ENCODE peak calls at places on chromosomes 5 and 9, in ten cellular contexts. One of them, this sample, is unnamed.

GRCh38 chr5:38556599-38557308 is at the start of gene LIFR:
- DNase-seq in transverse colon: peak; percentile 51
- DNase-seq in SK-N-SH: peak; percentile 98
- DNase-seq in stomach: peak; percentile 86
- DNase-seq in sigmoid colon: peak; percentile 90
- DNase-seq in ovary: peak; percentile 84
- DNase-seq in upper lobe of left lung: peak; percentile 79
- DNase-seq in tibial nerve: peak; percentile 70
- DNase-seq in GM12878: no peak
- DNase-seq in H1: peak; percentile 83
- DNase-seq in this sample: peak; percentile 87

GRCh38 chr9:5482194-5482593 is 28.1 kb upstream of the PDCD1LG2 start:
- DNase-seq in ovary: no peak
- DNase-seq in SK-N-SH: no peak
- DNase-seq in sigmoid colon: no peak
- DNase-seq in stomach: no peak
- DNase-seq in tibial nerve: no peak
- DNase-seq in upper lobe of left lung: no peak
- DNase-seq in transverse colon: no peak
- DNase-seq in GM12878: no peak
- DNase-seq in H1: no peak
- DNase-seq in this sample: no peak

GRCh38 chr9:107755267-107755666 is 265.7 kb upstream of the KLF4 start:
- DNase-seq in ovary: no peak
- DNase-seq in upper lobe of left lung: no peak
- DNase-seq in transverse colon: peak; percentile 73
- DNase-seq in stomach: no peak
- DNase-seq in GM12878: no peak
- DNase-seq in sigmoid colon: no peak
- DNase-seq in tibial nerve: no peak
- DNase-seq in H1: no peak
- DNase-seq in SK-N-SH: no peak
- DNase-seq in this sample: no peak

GRCh38 chr9:98810106-98810840 is 2.8 kb downstream of the GALNT12 start:
- DNase-seq in stomach: no peak
- DNase-seq in GM12878: no peak
- DNase-seq in sigmoid colon: no peak
- DNase-seq in transverse colon: no peak
- DNase-seq in tibial nerve: no peak
- DNase-seq in upper lobe of left lung: no peak
- DNase-seq in SK-N-SH: no peak
- DNase-seq in ovary: no peak
- DNase-seq in H1: peak; percentile 37
- DNase-seq in this sample: no peak

GRCh38 chr5:30502277-30502676 is 691.2 kb upstream of the CDH6 start:
- DNase-seq in tibial nerve: no peak
- DNase-seq in transverse colon: no peak
- DNase-seq in SK-N-SH: no peak
- DNase-seq in H1: no peak
- DNase-seq in upper lobe of left lung: no peak
- DNase-seq in sigmoid colon: no peak
- DNase-seq in GM12878: no peak
- DNase-seq in ovary: no peak
- DNase-seq in stomach: no peak
- DNase-seq in this sample: no peak

GRCh38 chr9:96383165-96383939 is at the start of gene SLC35D2:
- DNase-seq in H1: peak; percentile 74
- DNase-seq in SK-N-SH: peak; percentile 93
- DNase-seq in sigmoid colon: peak; percentile 75
- DNase-seq in stomach: peak; percentile 75
- DNase-seq in ovary: peak; percentile 59
- DNase-seq in GM12878: no peak
- DNase-seq in transverse colon: peak; percentile 87
- DNase-seq in tibial nerve: peak; percentile 40
- DNase-seq in upper lobe of left lung: peak; percentile 73
- DNase-seq in this sample: no peak

GRCh38 chr5:45336464-45336863 is 359.7 kb downstream of the HCN1 start:
- DNase-seq in sigmoid colon: no peak
- DNase-seq in SK-N-SH: no peak
- DNase-seq in H1: no peak
- DNase-seq in ovary: no peak
- DNase-seq in stomach: no peak
- DNase-seq in tibial nerve: no peak
- DNase-seq in upper lobe of left lung: no peak
- DNase-seq in transverse colon: no peak
- DNase-seq in GM12878: no peak
- DNase-seq in this sample: no peak

GRCh38 chr5:68315679-68316271 is 100.2 kb downstream of the PIK3R1 start:
- DNase-seq in H1: no peak
- DNase-seq in stomach: no peak
- DNase-seq in upper lobe of left lung: no peak
- DNase-seq in GM12878: peak; percentile 55
- DNase-seq in transverse colon: peak; percentile 24
- DNase-seq in SK-N-SH: no peak
- DNase-seq in ovary: no peak
- DNase-seq in tibial nerve: no peak
- DNase-seq in sigmoid colon: no peak
- DNase-seq in this sample: no peak

GRCh38 chr5:120103498-120103897 is 360.6 kb upstream of the PRR16 start:
- DNase-seq in transverse colon: no peak
- DNase-seq in upper lobe of left lung: no peak
- DNase-seq in sigmoid colon: no peak
- DNase-seq in SK-N-SH: no peak
- DNase-seq in GM12878: no peak
- DNase-seq in stomach: no peak
- DNase-seq in H1: no peak
- DNase-seq in tibial nerve: no peak
- DNase-seq in ovary: no peak
- DNase-seq in this sample: no peak

DNA sequence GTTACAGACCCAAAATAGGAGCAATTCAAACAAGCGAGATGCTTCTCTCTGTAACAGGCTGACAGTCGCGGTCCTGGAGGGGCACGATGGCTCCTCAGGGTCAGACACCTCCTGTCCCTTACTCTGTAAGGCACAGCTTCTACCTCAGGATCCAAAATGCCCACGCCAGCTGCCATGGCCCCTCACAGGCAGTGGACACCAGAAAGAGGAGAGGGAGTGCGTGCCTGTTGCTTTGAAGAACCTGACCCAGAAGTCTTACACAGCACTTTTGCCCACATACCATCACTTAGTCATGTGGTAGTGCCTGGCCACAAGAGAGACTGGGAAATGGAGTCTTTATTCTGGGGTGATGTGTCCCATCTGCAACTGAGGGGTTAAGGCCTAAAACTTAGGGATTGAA is 11.6 kb upstream of the ABL1 start:
- DNase-seq in ovary: no peak
- DNase-seq in upper lobe of left lung: no peak
- DNase-seq in H1: no peak
- DNase-seq in transverse colon: no peak
- DNase-seq in tibial nerve: no peak
- DNase-seq in sigmoid colon: no peak
- DNase-seq in SK-N-SH: no peak
- DNase-seq in GM12878: no peak
- DNase-seq in stomach: no peak
- DNase-seq in this sample: no peak
- TF ChIP-seq EP300 in ovary: no peak
- TF ChIP-seq EP300 in upper lobe of left lung: no peak
- TF ChIP-seq EP300 in H1: no peak
- TF ChIP-seq EP300 in transverse colon: no peak
- TF ChIP-seq EP300 in tibial nerve: no peak
- TF ChIP-seq EP300 in sigmoid colon: no peak
- TF ChIP-seq EP300 in SK-N-SH: no peak
- TF ChIP-seq EP300 in GM12878: no peak
- TF ChIP-seq EP300 in stomach: no peak
- TF ChIP-seq EP300 in this sample: no peak

DNA sequence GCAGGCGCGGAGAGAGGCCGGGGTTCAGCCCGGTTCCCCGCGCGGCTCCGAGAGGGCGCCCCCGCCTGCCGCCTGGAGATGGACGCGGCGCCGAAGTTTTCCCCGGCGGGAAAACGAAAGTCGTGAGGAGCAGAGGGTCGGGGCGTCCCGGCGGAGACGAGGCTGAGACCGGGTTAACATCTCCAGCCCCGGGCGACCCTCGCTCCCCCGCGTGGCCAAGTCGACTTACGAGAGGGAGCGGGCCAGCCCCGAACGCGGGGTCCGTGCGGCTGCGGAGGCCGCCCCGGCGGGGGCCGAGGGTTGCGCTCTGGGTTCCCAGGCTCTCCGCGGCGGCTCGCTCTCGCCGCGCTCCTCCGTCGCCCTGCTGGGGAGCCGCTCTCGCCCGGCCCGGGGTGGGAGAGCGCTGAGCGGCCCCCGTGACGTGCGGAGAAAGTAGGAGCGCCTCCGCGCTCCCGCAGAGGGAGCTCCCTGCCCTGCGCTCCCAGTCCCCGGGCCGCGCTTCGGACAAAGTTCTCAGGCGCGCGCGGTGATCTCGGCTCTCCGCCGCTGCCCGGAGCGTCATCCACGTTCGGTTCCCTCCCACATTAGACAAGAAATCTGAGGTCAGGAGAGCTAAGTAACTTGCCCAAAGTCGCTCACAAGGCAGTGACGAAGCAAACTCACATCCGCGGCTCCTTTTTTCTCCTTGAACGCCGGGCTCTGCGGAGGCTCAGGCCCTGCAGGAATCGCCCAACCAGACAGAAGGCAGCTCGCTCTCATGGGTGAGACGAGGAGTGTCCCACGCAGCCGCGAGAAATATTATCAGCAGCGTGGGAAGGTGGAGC is 1.1 kb upstream of the GCNT4 start:
- DNase-seq in transverse colon: peak; percentile 63
- DNase-seq in GM12878: no peak
- DNase-seq in tibial nerve: no peak
- DNase-seq in stomach: peak; percentile 76
- DNase-seq in ovary: peak; percentile 37
- DNase-seq in upper lobe of left lung: peak; percentile 51
- DNase-seq in sigmoid colon: peak; percentile 71
- DNase-seq in SK-N-SH: peak; percentile 78
- DNase-seq in H1: peak; percentile 70
- DNase-seq in this sample: peak; percentile 83
- H3K27me3 ChIP-seq in transverse colon: no peaks in the 10 kb centered on the region
- H3K27me3 ChIP-seq in GM12878: peaks cover 13% of the 10 kb centered on the region
- H3K27me3 ChIP-seq in tibial nerve: no peaks in the 10 kb centered on the region
- H3K27me3 ChIP-seq in stomach: no peaks in the 10 kb centered on the region
- H3K27me3 ChIP-seq in ovary: no peaks in the 10 kb centered on the region
- H3K27me3 ChIP-seq in upper lobe of left lung: peaks cover 8% of the 10 kb centered on the region
- H3K27me3 ChIP-seq in sigmoid colon: no peaks in the 10 kb centered on the region
- H3K27me3 ChIP-seq in SK-N-SH: no peaks in the 10 kb centered on the region
- H3K27me3 ChIP-seq in H1: no peaks in the 10 kb centered on the region
- H3K27me3 ChIP-seq in this sample: no peaks in the 10 kb centered on the region

GRCh38 chr5:83354958-83355357 is 116.6 kb upstream of the VCAN start:
- DNase-seq in tibial nerve: no peak
- DNase-seq in H1: peak; percentile 52
- DNase-seq in transverse colon: no peak
- DNase-seq in sigmoid colon: no peak
- DNase-seq in upper lobe of left lung: no peak
- DNase-seq in stomach: no peak
- DNase-seq in ovary: no peak
- DNase-seq in SK-N-SH: no peak
- DNase-seq in GM12878: no peak
- DNase-seq in this sample: no peak

GRCh38 chr5:83357621-83358231 is 113.8 kb upstream of the VCAN start:
- DNase-seq in H1: no peak
- DNase-seq in SK-N-SH: no peak
- DNase-seq in GM12878: no peak
- DNase-seq in transverse colon: no peak
- DNase-seq in upper lobe of left lung: no peak
- DNase-seq in sigmoid colon: no peak
- DNase-seq in tibial nerve: no peak
- DNase-seq in stomach: no peak
- DNase-seq in ovary: no peak
- DNase-seq in this sample: no peak

GRCh38 chr5:83353774-83354173 is 117.8 kb upstream of the VCAN start:
- DNase-seq in tibial nerve: no peak
- DNase-seq in stomach: no peak
- DNase-seq in GM12878: no peak
- DNase-seq in upper lobe of left lung: no peak
- DNase-seq in transverse colon: no peak
- DNase-seq in ovary: no peak
- DNase-seq in sigmoid colon: no peak
- DNase-seq in H1: no peak
- DNase-seq in SK-N-SH: no peak
- DNase-seq in this sample: no peak

GRCh38 chr5:83348281-83348780 is 123.2 kb upstream of the VCAN start:
- DNase-seq in GM12878: no peak
- DNase-seq in sigmoid colon: no peak
- DNase-seq in tibial nerve: no peak
- DNase-seq in transverse colon: no peak
- DNase-seq in SK-N-SH: no peak
- DNase-seq in ovary: no peak
- DNase-seq in upper lobe of left lung: no peak
- DNase-seq in stomach: no peak
- DNase-seq in H1: no peak
- DNase-seq in this sample: no peak

GRCh38 chr5:83353231-83353630 is 118.3 kb upstream of the VCAN start:
- DNase-seq in stomach: no peak
- DNase-seq in upper lobe of left lung: no peak
- DNase-seq in transverse colon: no peak
- DNase-seq in ovary: no peak
- DNase-seq in GM12878: no peak
- DNase-seq in H1: no peak
- DNase-seq in tibial nerve: no peak
- DNase-seq in sigmoid colon: no peak
- DNase-seq in SK-N-SH: no peak
- DNase-seq in this sample: no peak
- TF ChIP-seq EP300 in stomach: no peak
- TF ChIP-seq EP300 in upper lobe of left lung: no peak
- TF ChIP-seq EP300 in transverse colon: no peak
- TF ChIP-seq EP300 in ovary: no peak
- TF ChIP-seq EP300 in GM12878: no peak
- TF ChIP-seq EP300 in H1: no peak
- TF ChIP-seq EP300 in tibial nerve: no peak
- TF ChIP-seq EP300 in sigmoid colon: no peak
- TF ChIP-seq EP300 in SK-N-SH: no peak
- TF ChIP-seq EP300 in this sample: no peak

DNA sequence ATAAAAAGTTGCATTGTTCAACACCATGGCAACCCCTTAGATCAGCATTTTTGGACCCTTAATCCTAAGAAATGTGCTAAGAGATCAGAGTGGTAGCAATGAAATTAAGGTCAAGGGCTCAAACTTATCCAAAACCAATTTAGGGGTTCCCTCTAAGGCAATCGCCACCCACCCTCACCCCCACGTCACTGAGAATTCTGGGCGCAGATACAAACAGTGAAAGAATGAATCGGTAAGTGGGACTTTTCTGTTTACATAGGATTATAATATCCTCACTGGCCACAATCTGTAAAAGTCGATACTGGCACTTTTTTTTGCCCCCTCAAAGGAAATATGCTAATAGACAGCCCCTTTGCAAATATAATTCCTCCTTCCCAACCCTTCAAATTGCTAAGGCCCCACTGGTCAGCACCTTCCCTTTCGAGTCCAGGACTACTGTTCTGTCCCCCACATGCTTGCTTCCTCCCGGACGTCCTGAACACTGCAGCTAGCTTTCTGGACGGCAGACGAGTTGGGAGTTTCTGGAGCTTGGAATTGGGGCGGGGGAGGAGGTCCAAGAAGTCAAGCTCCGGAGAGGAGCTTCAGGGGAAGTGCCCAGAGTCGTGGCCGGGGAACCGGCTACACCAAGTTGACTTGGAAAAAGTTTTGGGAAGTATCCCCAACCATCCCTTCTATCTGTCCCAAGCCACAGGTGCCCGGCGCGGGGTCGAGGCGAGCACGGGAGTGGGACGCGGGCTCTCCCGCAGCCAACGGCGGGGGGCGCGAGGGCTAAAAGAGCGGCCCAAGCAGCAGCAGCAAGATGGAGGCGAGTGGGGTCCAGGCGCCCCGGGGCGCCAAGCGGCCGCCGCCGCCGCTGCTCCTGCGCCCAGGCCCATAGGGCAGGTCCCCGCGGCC is 2.1 kb downstream of the GAS1 start:
- DNase-seq in GM12878: no peak
- DNase-seq in transverse colon: no peak
- DNase-seq in upper lobe of left lung: no peak
- DNase-seq in stomach: no peak
- DNase-seq in H1: peak; percentile 71
- DNase-seq in sigmoid colon: peak; percentile 71
- DNase-seq in tibial nerve: no peak
- DNase-seq in SK-N-SH: peak; percentile 20
- DNase-seq in ovary: peak; percentile 32
- DNase-seq in this sample: no peak
- H3K27me3 ChIP-seq in GM12878: peaks cover 6% of the 10 kb centered on the region
- H3K27me3 ChIP-seq in transverse colon: peaks cover 55% of the 10 kb centered on the region
- H3K27me3 ChIP-seq in upper lobe of left lung: peaks cover 17% of the 10 kb centered on the region
- H3K27me3 ChIP-seq in stomach: no peaks in the 10 kb centered on the region
- H3K27me3 ChIP-seq in H1: peaks cover 20% of the 10 kb centered on the region
- H3K27me3 ChIP-seq in sigmoid colon: no peaks in the 10 kb centered on the region
- H3K27me3 ChIP-seq in tibial nerve: peaks cover 3% of the 10 kb centered on the region
- H3K27me3 ChIP-seq in SK-N-SH: no peaks in the 10 kb centered on the region
- H3K27me3 ChIP-seq in ovary: no peaks in the 10 kb centered on the region
- H3K27me3 ChIP-seq in this sample: no peaks in the 10 kb centered on the region

This sample was measured in suprapubic skin.